ENCODE peak calls at places on chromosomes 11 and 22, in ten cellular contexts. Y is amniotic stem cell, A is body of pancreas, H is fibroblast of the aortic adventitia, O is HFFc6, T is left ventricle myocardium superior, Z is fibroblast of pulmonary artery, V is GF-D8, X is KG1, W is HepG2. K is an unnamed sample.

GRCh38 chr11:31972623-31973022 is 118.3 kb upstream of the RCN1 start:
- DNase-seq in Z (no peak), X (no peak), Y (no peak), O (no peak), V (no peak), T (no peak), W (no peak), A (no peak), H (no peak), K (no peak)

GRCh38 chr11:61505640-61506155 is 2.9 kb upstream of the LRRC10B start:
- DNase-seq in W (no peak), A (no peak), X (no peak), T (no peak), Y (peak), H (no peak), O (peak), V (no peak), Z (no peak), K (no peak)

GRCh38 chr11:117492578-117493251 is 165.1 kb downstream of the CEP164 start:
- DNase-seq in Y (no peak), Z (no peak), T (no peak), A (no peak), O (no peak), H (no peak), X (no peak), V (no peak), W (no peak), K (peak)

GRCh38 chr11:128052912-128053641 is 534.3 kb downstream of the ETS1 start:
- DNase-seq in W (no peak), A (no peak), T (no peak), O (peak), X (no peak), Y (peak), Z (peak), V (peak), H (peak), K (no peak)

GRCh38 chr11:134978388-134979088 is 566.5 kb upstream of the B3GAT1 start:
- DNase-seq in A (no peak), Z (no peak), W (no peak), H (no peak), X (no peak), T (no peak), V (no peak), Y (no peak), O (no peak), K (no peak)

GRCh38 chr22:29485448-29485847 is 5.4 kb downstream of the NEFH start:
- DNase-seq in O (no peak), H (no peak), X (no peak), Z (no peak), T (no peak), A (no peak), W (no peak), Y (no peak), V (no peak), K (peak)

GRCh38 chr11:130369713-130370112 is 55.0 kb upstream of the ZBTB44 start:
- DNase-seq in V (no peak), A (no peak), Z (no peak), W (no peak), H (no peak), T (no peak), X (no peak), Y (no peak), O (no peak), K (no peak)

GRCh38 chr11:124889692-124890091 is 8.0 kb downstream of the ROBO4 start:
- DNase-seq in V (no peak), X (no peak), W (no peak), T (no peak), Z (no peak), Y (no peak), O (no peak), H (no peak), A (no peak), K (no peak)

K was measured in SK-N-DZ.